ENCODE peak calls at places on chromosomes 4 and X, in nine cellular contexts. O is hypothalamus; C is left colon; X is AG20443; N is progenitor cell of endocrine pancreas; I is cardiac fibroblast; F is effector memory CD4-positive, alpha-beta T cell; B is NCI-H1436 treated with DMSO at 0.1 percent for 48 hours; Z is stimulated activated CD4-positive, alpha-beta T cell treated with anti-CD3 and anti-CD28 coated beads, Interleukin-2, amount 100 ng/mL, for 48 hours. P is an unnamed sample.

GRCh38 chr4:155377281-155377680 is 516 bp upstream of the MAP9 start:
- DNase-seq in N (no peak), X (no peak), O (no peak), I (peak), F (no peak), B (no peak), C (no peak), Z (no peak), P (no peak)

GRCh38 chr4:10656988-10657387 is 27.6 kb downstream of the CLNK start:
- DNase-seq in I (no peak), X (no peak), C (no peak), N (no peak), B (no peak), O (no peak), Z (no peak), F (no peak), P (no peak)

GRCh38 chr4:20254517-20255250 is 3.0 kb downstream of the SLIT2 start:
- DNase-seq in B (no peak), O (no peak), I (peak), F (no peak), C (no peak), Z (no peak), N (peak), X (peak), P (no peak)

GRCh38 chr4:80192252-80192866 is 4.9 kb upstream of the PRDM8 start:
- DNase-seq in C (no peak), N (no peak), B (no peak), I (no peak), X (no peak), F (no peak), O (no peak), Z (no peak), P (no peak)

GRCh38 chr4:171042989-171043524 is 770.1 kb upstream of the GALNTL6 start:
- DNase-seq in I (no peak), X (no peak), N (no peak), F (no peak), O (no peak), Z (no peak), C (no peak), B (no peak), P (no peak)

GRCh38 chrX:19382500-19383145 is 38.9 kb downstream of the PDHA1 start:
- DNase-seq in X (peak), B (no peak), O (no peak), Z (peak), C (no peak), N (peak), I (peak), F (no peak), P (no peak)

GRCh38 chrX:38649227-38649626 is 87.9 kb downstream of the TSPAN7 start:
- DNase-seq in N (no peak), F (no peak), C (no peak), X (no peak), I (no peak), Z (no peak), O (no peak), B (no peak), P (no peak)

GRCh38 chrX:670596-670995 is 40.0 kb downstream of the SHOX start:
- DNase-seq in X (no peak), F (no peak), O (no peak), B (no peak), C (no peak), N (no peak), I (no peak), Z (no peak), P (no peak)

GRCh38 chr4:7649741-7650531 is 215.2 kb upstream of the PSAPL1 start:
- DNase-seq in Z (peak), C (peak), I (peak), O (no peak), X (peak), F (peak), N (no peak), B (no peak), P (no peak)

GRCh38 chr4:183395395-183395794 is 49.0 kb upstream of the CDKN2AIP start:
- DNase-seq in C (no peak), Z (no peak), N (no peak), I (no peak), F (no peak), O (no peak), B (no peak), X (no peak), P (no peak)

GRCh38 chr4:76106442-76106841 is 31.9 kb downstream of the ART3 start:
- DNase-seq in F (no peak), C (no peak), I (no peak), B (no peak), Z (no peak), N (no peak), O (no peak), X (no peak), P (no peak)

GRCh38 chr4:174213734-174214101 is 69.7 kb downstream of the FBXO8 start:
- DNase-seq in F (no peak), O (no peak), I (peak), Z (no peak), C (no peak), X (peak), N (no peak), B (no peak), P (no peak)

GRCh38 chr4:119834901-119835300 is 206.3 kb upstream of the PDE5A start:
- DNase-seq in N (no peak), F (no peak), B (no peak), O (no peak), C (no peak), Z (no peak), X (no peak), I (no peak), P (no peak)

GRCh38 chr4:188719794-188720193 is 580.6 kb downstream of the TRIML1 start:
- DNase-seq in O (no peak), I (no peak), N (no peak), C (no peak), Z (no peak), X (no peak), B (no peak), F (no peak), P (no peak)

GRCh38 chr4:41525129-41525528 is 12.8 kb upstream of the LIMCH1 start:
- DNase-seq in I (peak), X (no peak), N (no peak), F (no peak), O (no peak), B (no peak), C (no peak), Z (no peak), P (no peak)

GRCh38 chr4:8907596-8908205 is 36.1 kb upstream of the HMX1 start:
- DNase-seq in F (no peak), O (no peak), C (peak), I (no peak), B (no peak), N (no peak), Z (no peak), X (no peak), P (no peak)

GRCh38 chr4:94448815-94449375 is 2.8 kb upstream of the PDLIM5 start:
- DNase-seq in C (no peak), X (no peak), N (no peak), B (no peak), F (no peak), I (no peak), O (no peak), Z (no peak), P (no peak)

GRCh38 chr4:83362492-83363329 is 28.1 kb upstream of the HPSE start:
- DNase-seq in I (peak), C (peak), Z (no peak), F (no peak), O (no peak), B (no peak), N (no peak), X (peak), P (no peak)

GRCh38 chr4:67549123-67549522 is 3.8 kb upstream of the CENPC start:
- DNase-seq in I (peak), Z (no peak), N (no peak), O (no peak), X (no peak), F (no peak), B (peak), C (no peak), P (no peak)

GRCh38 chr4:147287588-147287890 is 193.4 kb upstream of the EDNRA start:
- DNase-seq in Z (no peak), N (no peak), C (no peak), I (peak), X (no peak), F (no peak), O (no peak), B (no peak), P (no peak)

GRCh38 chrX:66163849-66164401 is at the start of gene HEPH:
- DNase-seq in Z (no peak), I (peak), O (peak), X (peak), C (peak), B (no peak), F (no peak), N (no peak), P (no peak)

GRCh38 chr4:153297116-153297515 is 47.4 kb upstream of the MND1 start:
- DNase-seq in X (no peak), I (no peak), N (no peak), Z (no peak), F (no peak), O (no peak), C (no peak), B (no peak), P (no peak)

GRCh38 chr4:172982151-172982590 is 186.4 kb upstream of the GALNT7 start:
- DNase-seq in X (peak), F (no peak), I (peak), C (no peak), O (no peak), N (no peak), B (peak), Z (no peak), P (no peak)

GRCh38 chr4:24922416-24922815 is 9.6 kb upstream of the CCDC149 start:
- DNase-seq in O (no peak), B (no peak), N (no peak), I (no peak), X (no peak), F (no peak), Z (no peak), C (no peak), P (no peak)

GRCh38 chr4:126705271-126705670 is 927.5 kb upstream of the INTU start:
- DNase-seq in O (no peak), B (no peak), X (no peak), C (no peak), Z (no peak), F (no peak), N (no peak), I (no peak), P (no peak)

P was measured in NCI-H1930.